ENCODE peak calls at places on chromosome 10, in nine cellular contexts. W is psoas muscle; G is effector memory CD4-positive, alpha-beta T cell; E is trophoblast cell; F is tibial artery; N is hepatocyte; X is pancreas; K is left lung; T is small intestine. I is an unnamed sample. For H3K4me1 and H3K9me3, the result is how much of the 10 kb centered on the place peaks cover.

GRCh38 chr10:43203491-43204393 is 63.1 kb downstream of the RASGEF1A start:
- DNase-seq in G (no peak), T (peak), X (peak), K (peak), N (peak), E (peak), W (peak), F (peak), I (peak)

GRCh38 chr10:116722736-116723427 is 19.5 kb downstream of the HSPA12A start:
- DNase-seq in F (no peak), K (no peak), T (no peak), E (no peak), N (no peak), X (no peak), G (no peak), W (no peak), I (no peak)

GRCh38 chr10:3385487-3385886 is 212.9 kb upstream of the PITRM1 start:
- DNase-seq in G (no peak), N (no peak), X (no peak), T (no peak), K (no peak), W (no peak), F (no peak), E (no peak), I (no peak)

GRCh38 chr10:79299397-79300370 is 47.6 kb upstream of the PPIF start:
- DNase-seq in N (no peak), X (no peak), K (peak), F (peak), G (no peak), E (peak), T (no peak), W (no peak), I (peak)

GRCh38 chr10:12613144-12613543 is 263.8 kb downstream of the CAMK1D start:
- DNase-seq in K (no peak), G (no peak), E (no peak), X (no peak), N (no peak), F (no peak), T (no peak), W (no peak), I (no peak)

GRCh38 chr10:86411281-86411841 is 44.8 kb upstream of the GRID1 start:
- DNase-seq in F (no peak), K (no peak), T (peak), X (no peak), W (no peak), N (peak), G (no peak), E (no peak), I (no peak)

GRCh38 chr10:48601789-48602188 is 3.1 kb downstream of the ARHGAP22 start:
- DNase-seq in K (no peak), T (no peak), E (no peak), G (no peak), X (no peak), W (no peak), N (no peak), F (no peak), I (no peak)

GRCh38 chr10:5545778-5546710 is 21.3 kb downstream of the CALML3 start:
- DNase-seq in E (peak), F (peak), K (peak), W (peak), X (no peak), N (peak), G (no peak), T (peak), I (peak)

GRCh38 chr10:58578366-58578765 is 65.7 kb downstream of the BICC1 start:
- DNase-seq in G (no peak), E (no peak), T (no peak), X (no peak), K (no peak), F (no peak), N (no peak), W (no peak), I (no peak)

GRCh38 chr10:100186253-100186780 is 488 bp upstream of the ERLIN1 start:
- DNase-seq in X (peak), W (peak), K (no peak), T (peak), G (no peak), F (peak), E (no peak), N (peak), I (no peak)

GRCh38 chr10:72340510-72340895 is 14.2 kb downstream of the DNAJB12 start:
- DNase-seq in T (peak), N (peak), W (peak), E (peak), X (peak), G (peak), F (no peak), K (peak), I (no peak)

GRCh38 chr10:127468632-127469031 is 80.5 kb upstream of the NPS start:
- DNase-seq in K (no peak), G (no peak), F (no peak), T (peak), X (no peak), W (no peak), N (peak), E (no peak), I (no peak)

GRCh38 chr10:84296071-84296981 is 32.1 kb upstream of the CCSER2 start:
- DNase-seq in G (no peak), K (no peak), X (no peak), E (peak), T (no peak), W (no peak), N (no peak), F (peak), I (no peak)

GRCh38 chr10:120917521-120918250 is 66.5 kb downstream of the WDR11 start:
- DNase-seq in E (no peak), K (no peak), G (no peak), T (no peak), N (no peak), F (no peak), W (no peak), X (no peak), I (no peak)

GRCh38 chr10:88995156-88995876 is 4.7 kb downstream of the FAS start:
- DNase-seq in T (no peak), W (no peak), X (no peak), G (no peak), N (no peak), E (no peak), K (no peak), F (no peak), I (no peak)

GRCh38 chr10:127998517-127999144 is 91.7 kb downstream of the PTPRE start:
- DNase-seq in N (no peak), X (no peak), G (no peak), F (no peak), K (no peak), W (no peak), T (no peak), E (no peak), I (no peak)

GRCh38 chr10:60760711-60761210 is 17.5 kb upstream of the CDK1 start:
- DNase-seq in N (no peak), F (no peak), T (no peak), K (no peak), X (no peak), E (no peak), W (no peak), G (no peak), I (no peak)

GRCh38 chr10:51422311-51423120 is 276.9 kb downstream of the CSTF2T start:
- DNase-seq in F (peak), X (peak), N (peak), E (peak), K (no peak), T (peak), G (no peak), W (no peak), I (no peak)

GRCh38 chr10:100908378-100908777 is 4.4 kb upstream of the SLF2 start:
- DNase-seq in G (no peak), E (no peak), F (no peak), T (no peak), K (no peak), N (no peak), W (no peak), X (no peak), I (no peak)

GRCh38 chr10:84329094-84329611 is 764 bp downstream of the CCSER2 start:
- DNase-seq in G (peak), F (no peak), N (peak), E (no peak), K (no peak), T (peak), X (no peak), W (no peak), I (no peak)

GRCh38 chr10:7579681-7580080 is 87.1 kb downstream of the ITIH5 start:
- DNase-seq in X (no peak), F (no peak), G (no peak), N (no peak), T (no peak), W (no peak), K (peak), E (no peak), I (no peak)

GRCh38 chr10:45461034-45461433 is 87.0 kb downstream of the ALOX5 start:
- DNase-seq in K (peak), T (no peak), G (no peak), N (no peak), E (peak), X (no peak), W (no peak), F (no peak), I (peak)

GRCh38 chr10:45466784-45467183 is 92.8 kb downstream of the ALOX5 start:
- DNase-seq in X (no peak), T (no peak), F (peak), K (no peak), N (no peak), W (no peak), G (no peak), E (no peak), I (no peak)

GRCh38 chr10:45464958-45465567 is 91.0 kb downstream of the ALOX5 start:
- DNase-seq in T (peak), G (peak), X (peak), E (peak), W (peak), F (peak), N (peak), K (peak), I (peak)

GRCh38 chr10:45460235-45460878 is 86.3 kb downstream of the ALOX5 start:
- DNase-seq in G (no peak), T (no peak), E (peak), K (no peak), X (no peak), F (no peak), N (no peak), W (no peak), I (no peak)

DNA sequence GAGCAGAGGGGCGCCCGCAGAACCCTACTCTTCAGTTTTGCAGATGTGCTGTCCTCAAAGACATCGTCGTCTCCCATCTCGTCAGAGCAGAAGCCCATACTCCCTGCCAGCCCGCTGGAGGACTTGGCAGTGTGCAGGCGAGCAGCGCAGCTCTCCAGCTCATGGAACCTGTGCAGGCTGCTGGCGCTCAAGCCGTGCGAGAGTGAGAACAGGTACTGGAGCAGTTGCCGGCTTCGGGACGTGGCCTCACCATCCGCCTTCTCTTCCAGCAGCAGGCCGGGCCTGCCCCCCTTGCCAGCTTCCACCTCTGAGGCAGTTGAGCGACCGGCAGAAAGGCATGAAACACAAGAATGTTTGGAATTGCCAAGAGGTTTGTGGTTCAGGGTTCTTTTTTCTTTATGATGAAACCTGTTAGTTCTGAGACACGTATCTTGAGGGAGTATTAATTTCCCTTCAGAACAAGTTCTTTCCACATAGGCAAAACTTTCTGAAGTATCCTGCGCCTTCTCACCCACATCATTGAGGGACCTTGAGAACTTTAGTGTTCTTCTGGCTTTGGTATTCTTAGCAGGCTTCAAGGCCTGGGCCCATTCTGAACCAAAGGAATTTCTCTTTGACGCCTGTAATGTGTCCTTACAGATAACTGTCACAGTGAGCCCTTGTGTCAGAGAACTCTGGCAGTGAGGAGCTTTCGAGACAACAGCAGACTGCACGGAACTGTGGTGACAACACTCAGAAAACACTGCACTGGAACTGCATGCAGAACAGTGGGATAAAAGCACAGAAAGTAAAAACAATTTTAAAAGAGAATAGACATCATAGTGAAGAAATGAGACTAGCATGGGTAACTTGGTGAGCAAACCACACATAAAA is 89.5 kb downstream of the ALOX5 start:
- DNase-seq in G (no peak), F (no peak), T (no peak), W (no peak), X (no peak), N (no peak), K (peak), E (no peak), I (no peak)
- H3K4me1 ChIP-seq in G (under half), F (under half), T (under half), W (under half), X (under half), N (under half), K (half or more), E (under half), I (under half)

GRCh38 chr10:21824409-21824808 is 179.1 kb downstream of the DNAJC1 start:
- DNase-seq in T (no peak), K (no peak), F (no peak), W (no peak), E (no peak), G (no peak), N (no peak), X (no peak), I (no peak)

GRCh38 chr10:21825345-21825744 is 178.2 kb downstream of the DNAJC1 start:
- DNase-seq in K (no peak), X (no peak), E (no peak), W (no peak), F (no peak), G (no peak), T (no peak), N (no peak), I (no peak)

GRCh38 chr10:21830037-21830436 is 173.5 kb downstream of the DNAJC1 start:
- DNase-seq in K (no peak), F (no peak), N (no peak), G (no peak), X (no peak), E (no peak), T (no peak), W (no peak), I (no peak)

GRCh38 chr10:21826725-21827124 is 176.8 kb downstream of the DNAJC1 start:
- DNase-seq in W (no peak), E (no peak), F (no peak), T (no peak), K (no peak), X (no peak), G (no peak), N (no peak), I (no peak)

DNA sequence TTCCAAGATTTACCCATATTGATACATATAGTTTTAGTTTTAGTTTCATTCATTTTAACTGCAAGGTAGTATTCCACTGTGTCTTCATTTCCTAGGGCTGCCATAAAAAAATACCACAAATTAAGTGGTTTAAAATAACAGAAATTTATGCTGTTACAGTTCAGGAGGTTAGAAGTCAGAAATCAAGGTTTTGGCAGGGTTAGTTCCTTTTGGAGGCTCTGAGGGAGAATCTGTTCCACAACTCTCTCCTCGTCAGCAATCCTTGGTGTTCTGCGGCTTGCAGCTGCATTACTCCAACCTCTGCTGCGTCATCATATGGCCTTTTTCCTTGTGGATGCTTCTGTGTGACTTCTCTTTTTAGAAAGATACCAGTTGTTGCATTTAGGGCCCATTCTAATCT is 176.2 kb downstream of the DNAJC1 start:
- DNase-seq in X (no peak), E (no peak), N (no peak), K (no peak), F (no peak), W (no peak), G (no peak), T (no peak), I (no peak)
- H3K9me3 ChIP-seq in X (under half), E (under half), N (half or more), K (under half), F (under half), W (half or more), G (under half), T (under half), I (under half)

GRCh38 chr10:14554091-14554842 is 220.4 kb downstream of the FAM107B start:
- DNase-seq in E (no peak), T (peak), F (no peak), X (peak), K (no peak), N (peak), W (no peak), G (no peak), I (peak)

GRCh38 chr10:14556285-14556956 is 218.3 kb downstream of the FAM107B start:
- DNase-seq in N (peak), E (no peak), T (peak), X (no peak), F (no peak), K (no peak), G (peak), W (no peak), I (no peak)

GRCh38 chr10:14554843-14555205 is 219.9 kb downstream of the FAM107B start:
- DNase-seq in T (no peak), N (no peak), W (no peak), F (no peak), K (no peak), G (no peak), X (no peak), E (no peak), I (no peak)

GRCh38 chr10:14557573-14557972 is 217.1 kb downstream of the FAM107B start:
- DNase-seq in F (no peak), X (no peak), N (no peak), W (no peak), T (no peak), K (no peak), E (no peak), G (no peak), I (no peak)

DNA sequence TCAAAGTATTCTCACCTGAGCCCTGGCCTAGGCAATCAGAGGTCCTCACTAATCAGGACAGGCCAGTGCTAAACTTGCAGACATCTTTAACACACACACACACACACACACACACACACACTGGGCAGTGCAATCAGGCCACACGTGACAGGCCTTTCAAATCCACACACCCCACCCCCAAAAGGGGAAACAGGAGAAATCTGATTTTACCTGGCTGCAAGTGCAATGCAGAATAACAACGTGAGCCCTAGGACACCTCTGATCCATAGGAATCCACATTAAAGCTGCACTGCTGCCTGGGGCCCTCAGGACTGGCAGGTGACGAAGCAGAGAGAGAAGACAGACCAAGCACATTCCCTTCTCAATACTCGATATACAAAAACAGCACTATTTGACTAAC is 218.9 kb downstream of the FAM107B start:
- DNase-seq in E (no peak), W (no peak), F (no peak), T (no peak), N (no peak), X (no peak), G (no peak), K (no peak), I (no peak)
- H3K4me1 ChIP-seq in E (under half), W (under half), F (under half), T (under half), N (under half), X (under half), G (half or more), K (half or more), I (half or more)

GRCh38 chr10:33546031-33546430 is 211.6 kb upstream of the NRP1 start:
- DNase-seq in G (no peak), K (no peak), F (no peak), E (peak), N (no peak), T (no peak), X (no peak), W (no peak), I (no peak)
- H3K9me3 ChIP-seq in G (under half), K (under half), F (under half), E (under half), N (under half), T (under half), X (under half), W (under half), I (under half)

DNA sequence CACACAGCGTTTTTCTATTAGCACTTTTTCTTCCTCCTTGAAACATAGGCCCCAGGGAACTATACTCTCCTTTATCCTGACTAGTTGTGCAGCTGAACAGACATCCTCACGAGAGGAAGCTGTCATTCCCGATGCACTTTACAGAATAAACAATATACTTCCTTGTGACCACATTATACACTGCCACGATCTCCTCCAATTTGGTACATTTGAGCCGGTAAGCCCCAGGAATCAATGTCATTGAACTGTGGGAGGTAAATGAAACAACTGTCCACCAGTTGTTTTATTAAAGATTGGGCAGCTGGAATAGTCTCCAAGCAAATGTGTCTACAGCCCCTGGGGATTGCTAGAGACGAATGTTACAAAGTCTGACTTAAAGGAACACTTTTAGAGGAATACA is 361.3 kb downstream of the NEBL start:
- DNase-seq in E (no peak), G (no peak), X (no peak), W (no peak), F (no peak), T (no peak), K (no peak), N (no peak), I (no peak)
- H3K4me1 ChIP-seq in E (under half), G (under half), X (under half), W (under half), F (under half), T (under half), K (under half), N (under half), I (under half)

DNA sequence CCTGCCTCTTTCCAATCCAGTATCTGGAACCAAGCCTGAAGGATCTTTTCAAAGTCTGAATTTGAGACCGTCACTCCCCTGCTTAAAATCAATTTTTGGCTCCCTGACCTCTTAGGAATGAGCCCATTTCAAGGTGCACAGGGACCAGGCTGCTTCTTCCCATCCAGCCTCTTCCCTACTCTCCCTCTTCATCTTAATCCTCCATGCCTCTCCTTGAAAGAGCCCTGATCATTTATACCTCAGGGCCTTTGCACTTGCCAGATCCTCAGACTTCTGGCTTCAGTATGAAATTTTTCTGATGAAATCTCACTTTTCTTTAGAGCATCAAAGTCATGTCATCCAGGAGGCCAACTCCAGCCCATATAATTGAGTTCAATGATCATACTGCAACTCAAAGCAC is 399.5 kb upstream of the CELF2 start:
- DNase-seq in G (no peak), X (no peak), N (no peak), E (no peak), W (no peak), K (no peak), T (no peak), F (no peak), I (no peak)
- H3K9me3 ChIP-seq in G (under half), X (under half), N (under half), E (under half), W (under half), K (under half), T (under half), F (under half), I (under half)